ENCODE peak calls at places on chromosome 15, in eight cellular contexts. One of them, this sample, is unnamed. For H3K4me1, the result is how much of the 10 kb centered on the place peaks cover.

GRCh38 chr15:83092309-83092976 is 15.0 kb upstream of the TM6SF1 start:
- DNase-seq in mucosa of descending colon: no peak
- DNase-seq in right lobe of liver: peak
- DNase-seq in body of pancreas: no peak
- DNase-seq in GM23338: no peak
- DNase-seq in keratinocyte: no peak
- DNase-seq in thoracic aorta: no peak
- DNase-seq in IMR-90: peak
- DNase-seq in this sample: no peak

GRCh38 chr15:40766906-40767837 is 2.6 kb upstream of the C15orf62 start:
- DNase-seq in keratinocyte: no peak
- DNase-seq in thoracic aorta: no peak
- DNase-seq in IMR-90: peak
- DNase-seq in GM23338: peak
- DNase-seq in body of pancreas: no peak
- DNase-seq in mucosa of descending colon: no peak
- DNase-seq in right lobe of liver: no peak
- DNase-seq in this sample: no peak

GRCh38 chr15:74291101-74292071 is 55.3 kb downstream of the CCDC33 start:
- DNase-seq in thoracic aorta: peak
- DNase-seq in GM23338: peak
- DNase-seq in body of pancreas: peak
- DNase-seq in IMR-90: peak
- DNase-seq in keratinocyte: no peak
- DNase-seq in right lobe of liver: peak
- DNase-seq in mucosa of descending colon: peak
- DNase-seq in this sample: peak

GRCh38 chr15:94083467-94083991 is 147.8 kb upstream of the MCTP2 start:
- DNase-seq in IMR-90: peak
- DNase-seq in thoracic aorta: no peak
- DNase-seq in mucosa of descending colon: no peak
- DNase-seq in body of pancreas: no peak
- DNase-seq in right lobe of liver: no peak
- DNase-seq in keratinocyte: no peak
- DNase-seq in GM23338: no peak
- DNase-seq in this sample: no peak

GRCh38 chr15:39756806-39757522 is 25.7 kb downstream of the FSIP1 start:
- DNase-seq in GM23338: peak
- DNase-seq in thoracic aorta: no peak
- DNase-seq in keratinocyte: peak
- DNase-seq in right lobe of liver: no peak
- DNase-seq in mucosa of descending colon: no peak
- DNase-seq in body of pancreas: no peak
- DNase-seq in IMR-90: peak
- DNase-seq in this sample: no peak

GRCh38 chr15:68795298-68795848 is 25.3 kb downstream of the ANP32A start:
- DNase-seq in GM23338: peak
- DNase-seq in IMR-90: peak
- DNase-seq in keratinocyte: peak
- DNase-seq in mucosa of descending colon: peak
- DNase-seq in body of pancreas: peak
- DNase-seq in right lobe of liver: peak
- DNase-seq in thoracic aorta: peak
- DNase-seq in this sample: peak

GRCh38 chr15:94026458-94026967 is 204.8 kb upstream of the MCTP2 start:
- DNase-seq in GM23338: no peak
- DNase-seq in keratinocyte: peak
- DNase-seq in thoracic aorta: no peak
- DNase-seq in right lobe of liver: no peak
- DNase-seq in body of pancreas: no peak
- DNase-seq in mucosa of descending colon: no peak
- DNase-seq in IMR-90: peak
- DNase-seq in this sample: no peak

GRCh38 chr15:95644476-95644875 is 686.0 kb upstream of the NR2F2 start:
- DNase-seq in thoracic aorta: no peak
- DNase-seq in right lobe of liver: no peak
- DNase-seq in keratinocyte: no peak
- DNase-seq in IMR-90: no peak
- DNase-seq in body of pancreas: no peak
- DNase-seq in mucosa of descending colon: no peak
- DNase-seq in GM23338: no peak
- DNase-seq in this sample: no peak

GRCh38 chr15:63107895-63108546 is 13.6 kb upstream of the LACTB start:
- DNase-seq in GM23338: no peak
- DNase-seq in body of pancreas: no peak
- DNase-seq in IMR-90: peak
- DNase-seq in mucosa of descending colon: no peak
- DNase-seq in right lobe of liver: peak
- DNase-seq in thoracic aorta: no peak
- DNase-seq in keratinocyte: no peak
- DNase-seq in this sample: no peak

GRCh38 chr15:33098082-33099058 is 96.1 kb downstream of the FMN1 start:
- DNase-seq in GM23338: no peak
- DNase-seq in body of pancreas: no peak
- DNase-seq in right lobe of liver: no peak
- DNase-seq in thoracic aorta: no peak
- DNase-seq in mucosa of descending colon: no peak
- DNase-seq in keratinocyte: peak
- DNase-seq in IMR-90: peak
- DNase-seq in this sample: no peak

GRCh38 chr15:85582719-85583089 is 202.3 kb downstream of the AKAP13 start:
- DNase-seq in right lobe of liver: peak
- DNase-seq in keratinocyte: no peak
- DNase-seq in IMR-90: peak
- DNase-seq in thoracic aorta: no peak
- DNase-seq in body of pancreas: peak
- DNase-seq in mucosa of descending colon: peak
- DNase-seq in GM23338: no peak
- DNase-seq in this sample: peak

DNA sequence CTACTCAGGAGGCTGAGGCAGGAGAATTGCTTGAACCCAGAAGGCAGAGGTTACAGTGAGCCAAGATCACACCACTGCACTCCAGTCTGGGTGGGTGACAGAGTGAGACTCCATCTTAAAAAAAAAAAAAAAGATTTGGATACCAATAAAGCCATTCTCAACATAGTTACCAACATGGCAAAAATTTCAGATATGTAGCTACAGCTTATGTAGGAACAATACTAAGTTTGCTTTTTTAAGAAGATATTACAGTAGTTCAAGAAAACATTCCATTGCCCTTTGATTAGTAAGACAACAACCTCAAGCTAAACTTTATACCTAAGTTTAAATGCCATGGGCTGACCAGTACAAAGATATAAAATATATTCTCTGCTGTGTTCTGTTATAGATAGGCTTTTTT is 34.4 kb downstream of the ZNF106 start:
- DNase-seq in GM23338: no peak
- DNase-seq in thoracic aorta: no peak
- DNase-seq in keratinocyte: no peak
- DNase-seq in body of pancreas: no peak
- DNase-seq in right lobe of liver: no peak
- DNase-seq in mucosa of descending colon: no peak
- DNase-seq in IMR-90: no peak
- DNase-seq in this sample: no peak
- H3K4me1 ChIP-seq in GM23338: under half
- H3K4me1 ChIP-seq in thoracic aorta: under half
- H3K4me1 ChIP-seq in keratinocyte: under half
- H3K4me1 ChIP-seq in body of pancreas: under half
- H3K4me1 ChIP-seq in right lobe of liver: under half
- H3K4me1 ChIP-seq in mucosa of descending colon: under half
- H3K4me1 ChIP-seq in IMR-90: under half
- H3K4me1 ChIP-seq in this sample: half or more

DNA sequence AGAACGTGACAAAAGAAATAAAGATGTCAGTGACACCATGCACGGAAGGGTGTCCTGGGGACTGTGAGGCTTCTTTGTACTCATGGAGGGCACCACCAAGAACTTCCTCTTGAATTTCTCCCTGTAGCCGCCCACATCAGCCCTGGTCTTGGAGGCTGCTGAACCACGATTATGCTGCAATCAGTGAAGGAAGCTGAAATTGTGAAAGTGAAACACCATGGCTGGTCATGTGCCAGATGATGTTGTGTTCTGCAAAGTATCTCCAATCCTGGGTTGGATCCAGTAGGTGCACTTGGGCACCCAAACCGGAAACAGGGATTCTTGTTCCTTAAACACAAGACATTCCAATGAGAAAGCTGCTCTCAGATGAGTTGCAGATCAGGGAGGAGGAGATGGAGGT is 104.4 kb upstream of the GOLGA6L6 start:
- DNase-seq in body of pancreas: no peak
- DNase-seq in keratinocyte: no peak
- DNase-seq in thoracic aorta: no peak
- DNase-seq in mucosa of descending colon: no peak
- DNase-seq in IMR-90: no peak
- DNase-seq in right lobe of liver: no peak
- DNase-seq in GM23338: no peak
- DNase-seq in this sample: peak
- H3K4me3 ChIP-seq in body of pancreas: no peak
- H3K4me3 ChIP-seq in keratinocyte: no peak
- H3K4me3 ChIP-seq in thoracic aorta: no peak
- H3K4me3 ChIP-seq in mucosa of descending colon: no peak
- H3K4me3 ChIP-seq in IMR-90: no peak
- H3K4me3 ChIP-seq in right lobe of liver: no peak
- H3K4me3 ChIP-seq in GM23338: no peak
- H3K4me3 ChIP-seq in this sample: no peak

DNA sequence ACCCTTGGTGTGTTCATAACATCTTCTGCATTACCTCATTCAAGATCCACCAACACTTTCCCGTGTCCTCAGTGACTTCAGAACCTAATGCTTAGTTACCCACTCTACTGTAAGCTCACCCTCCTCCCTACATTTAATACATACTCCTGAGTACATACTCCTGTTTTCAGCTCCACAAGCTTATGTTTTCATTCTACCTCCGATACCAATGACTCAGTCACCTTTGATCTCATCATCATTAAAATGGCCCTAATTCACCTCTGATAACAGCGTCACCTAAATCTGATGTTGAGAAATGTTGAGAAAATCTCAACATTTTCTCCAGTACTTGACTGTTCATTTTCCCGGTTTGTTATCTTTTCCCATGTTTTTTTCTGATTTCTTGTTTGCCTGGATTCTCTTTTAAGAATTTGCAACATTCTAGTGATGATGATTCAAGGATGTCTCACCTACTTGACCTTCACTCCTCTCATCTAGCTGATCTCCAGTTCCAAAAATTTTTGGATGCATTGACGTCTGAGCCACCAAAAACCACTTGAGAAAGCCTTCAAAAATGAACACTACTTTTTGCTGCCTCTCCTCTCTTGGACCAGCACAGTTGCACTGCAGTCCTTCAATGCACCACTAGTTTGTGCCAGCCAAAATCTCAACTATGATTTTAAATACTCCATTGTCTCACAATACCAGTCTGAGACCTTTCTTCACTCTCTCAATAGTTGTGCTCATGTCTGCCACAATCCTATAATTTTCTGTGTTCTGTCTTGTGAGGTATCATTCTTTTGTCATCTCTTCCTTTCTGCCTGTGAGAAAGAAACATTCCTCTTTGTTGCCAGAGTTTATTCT is 220.7 kb upstream of the SEMA6D start:
- DNase-seq in body of pancreas: no peak
- DNase-seq in keratinocyte: no peak
- DNase-seq in GM23338: peak
- DNase-seq in IMR-90: no peak
- DNase-seq in thoracic aorta: no peak
- DNase-seq in right lobe of liver: no peak
- DNase-seq in mucosa of descending colon: no peak
- DNase-seq in this sample: no peak
- TF ChIP-seq CTCF in body of pancreas: no peak
- TF ChIP-seq CTCF in keratinocyte: no peak
- TF ChIP-seq CTCF in GM23338: no peak
- TF ChIP-seq CTCF in IMR-90: peak
- TF ChIP-seq CTCF in thoracic aorta: no peak
- TF ChIP-seq CTCF in right lobe of liver: no peak
- TF ChIP-seq CTCF in mucosa of descending colon: no peak
- TF ChIP-seq CTCF in this sample: peak

GRCh38 chr15:67173786-67174185 is 80.7 kb downstream of the AAGAB start:
- DNase-seq in right lobe of liver: no peak
- DNase-seq in thoracic aorta: no peak
- DNase-seq in body of pancreas: no peak
- DNase-seq in keratinocyte: no peak
- DNase-seq in IMR-90: no peak
- DNase-seq in GM23338: no peak
- DNase-seq in mucosa of descending colon: peak
- DNase-seq in this sample: no peak
- H3K4me1 ChIP-seq in right lobe of liver: under half
- H3K4me1 ChIP-seq in thoracic aorta: under half
- H3K4me1 ChIP-seq in body of pancreas: under half
- H3K4me1 ChIP-seq in keratinocyte: half or more
- H3K4me1 ChIP-seq in IMR-90: half or more
- H3K4me1 ChIP-seq in GM23338: under half
- H3K4me1 ChIP-seq in mucosa of descending colon: under half
- H3K4me1 ChIP-seq in this sample: under half

GRCh38 chr15:55116636-55117035 is 80.1 kb downstream of the RSL24D1 start:
- DNase-seq in mucosa of descending colon: no peak
- DNase-seq in IMR-90: no peak
- DNase-seq in thoracic aorta: no peak
- DNase-seq in right lobe of liver: no peak
- DNase-seq in GM23338: no peak
- DNase-seq in body of pancreas: no peak
- DNase-seq in keratinocyte: no peak
- DNase-seq in this sample: no peak

GRCh38 chr15:55118341-55118740 is 78.4 kb downstream of the RSL24D1 start:
- DNase-seq in GM23338: no peak
- DNase-seq in body of pancreas: no peak
- DNase-seq in thoracic aorta: no peak
- DNase-seq in right lobe of liver: no peak
- DNase-seq in mucosa of descending colon: no peak
- DNase-seq in keratinocyte: no peak
- DNase-seq in IMR-90: no peak
- DNase-seq in this sample: no peak
- H3K4me3 ChIP-seq in GM23338: no peak
- H3K4me3 ChIP-seq in body of pancreas: no peak
- H3K4me3 ChIP-seq in thoracic aorta: no peak
- H3K4me3 ChIP-seq in right lobe of liver: no peak
- H3K4me3 ChIP-seq in mucosa of descending colon: no peak
- H3K4me3 ChIP-seq in keratinocyte: no peak
- H3K4me3 ChIP-seq in IMR-90: no peak
- H3K4me3 ChIP-seq in this sample: no peak

DNA sequence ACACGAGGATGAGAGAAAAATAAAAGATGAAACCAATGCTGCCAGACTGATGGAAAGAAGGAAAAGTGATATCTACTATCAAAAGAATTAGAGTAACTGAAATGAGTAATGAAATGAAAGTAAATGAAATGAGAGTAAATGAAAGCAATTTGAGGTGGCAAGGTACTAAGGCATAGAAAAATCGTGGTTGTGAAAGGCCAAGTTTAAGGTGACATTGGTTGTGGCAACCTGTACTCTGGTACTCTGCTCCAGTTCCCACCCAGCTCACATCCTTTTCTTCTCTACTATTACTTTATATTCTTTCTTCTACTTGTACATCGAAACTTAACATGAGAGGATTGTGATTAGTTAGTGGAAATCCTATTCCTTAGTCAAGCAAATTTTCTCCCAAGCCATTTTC is 10.1 kb downstream of the RFX7 start:
- DNase-seq in keratinocyte: no peak
- DNase-seq in right lobe of liver: no peak
- DNase-seq in IMR-90: no peak
- DNase-seq in GM23338: no peak
- DNase-seq in thoracic aorta: no peak
- DNase-seq in mucosa of descending colon: no peak
- DNase-seq in body of pancreas: no peak
- DNase-seq in this sample: no peak
- TF ChIP-seq CTCF in keratinocyte: no peak
- TF ChIP-seq CTCF in right lobe of liver: no peak
- TF ChIP-seq CTCF in IMR-90: no peak
- TF ChIP-seq CTCF in GM23338: no peak
- TF ChIP-seq CTCF in thoracic aorta: no peak
- TF ChIP-seq CTCF in mucosa of descending colon: no peak
- TF ChIP-seq CTCF in body of pancreas: no peak
- TF ChIP-seq CTCF in this sample: no peak

GRCh38 chr15:67161412-67161811 is 93.0 kb downstream of the AAGAB start:
- DNase-seq in body of pancreas: no peak
- DNase-seq in mucosa of descending colon: no peak
- DNase-seq in thoracic aorta: no peak
- DNase-seq in keratinocyte: no peak
- DNase-seq in IMR-90: no peak
- DNase-seq in right lobe of liver: no peak
- DNase-seq in GM23338: no peak
- DNase-seq in this sample: no peak
- H3K4me1 ChIP-seq in body of pancreas: under half
- H3K4me1 ChIP-seq in mucosa of descending colon: under half
- H3K4me1 ChIP-seq in thoracic aorta: under half
- H3K4me1 ChIP-seq in keratinocyte: under half
- H3K4me1 ChIP-seq in IMR-90: under half
- H3K4me1 ChIP-seq in right lobe of liver: under half
- H3K4me1 ChIP-seq in GM23338: under half
- H3K4me1 ChIP-seq in this sample: half or more